ENCODE peak calls at places on chromosomes 12 and 14, in four cellular contexts. C is WTC11, L is HepG2, H is GM12878. N is an unnamed sample.

GRCh38 chr14:38387821-38388220 is 131.9 kb upstream of the CLEC14A start:
- DNase-seq in C (no peak), L (no peak), H (no peak), N (no peak)

GRCh38 chr14:41187868-41188267 is 418.8 kb upstream of the LRFN5 start:
- DNase-seq in C (no peak), L (no peak), H (no peak), N (no peak)

GRCh38 chr12:52032431-52032796 is 18.8 kb upstream of the NR4A1 start:
- DNase-seq in C (no peak), L (no peak), H (no peak), N (no peak)

GRCh38 chr12:48750769-48751356 is 34.4 kb upstream of the CCNT1 start:
- DNase-seq in C (no peak), L (no peak), H (no peak), N (no peak)

GRCh38 chr12:6605425-6606330 is 1.5 kb downstream of the CHD4 start:
- DNase-seq in C (peak), L (no peak), H (no peak), N (no peak)

GRCh38 chr12:7693793-7694192 is 1.8 kb downstream of the GDF3 start:
- DNase-seq in C (no peak), L (no peak), H (no peak), N (no peak)

GRCh38 chr14:39416072-39416471 is 16.2 kb downstream of the FBXO33 start:
- DNase-seq in C (no peak), L (no peak), H (no peak), N (no peak)

GRCh38 chr14:104680806-104681688 is 8.4 kb upstream of the INF2 start:
- DNase-seq in C (no peak), L (peak), H (no peak), N (no peak)

GRCh38 chr12:93972411-93973208 is 175.8 kb upstream of the PLXNC1 start:
- DNase-seq in C (no peak), L (no peak), H (no peak), N (no peak)

GRCh38 chr12:93624595-93625294 is 52.3 kb downstream of the SOCS2 start:
- DNase-seq in C (no peak), L (peak), H (peak), N (peak)

GRCh38 chr12:98595152-98595988 is 1.9 kb downstream of the SLC25A3 start:
- DNase-seq in C (no peak), L (peak), H (no peak), N (no peak)

GRCh38 chr12:5268424-5269210 is 163.3 kb upstream of the NTF3 start:
- DNase-seq in C (no peak), L (no peak), H (no peak), N (no peak)

GRCh38 chr12:3168223-3168770 is 91.1 kb downstream of the TSPAN9 start:
- DNase-seq in C (no peak), L (no peak), H (no peak), N (no peak)

GRCh38 chr12:3167636-3168035 is 90.5 kb downstream of the TSPAN9 start:
- DNase-seq in C (no peak), L (no peak), H (no peak), N (no peak)

GRCh38 chr12:3161861-3162260 is 84.7 kb downstream of the TSPAN9 start:
- DNase-seq in C (peak), L (peak), H (no peak), N (no peak)

GRCh38 chr12:3165311-3165931 is 88.2 kb downstream of the TSPAN9 start:
- DNase-seq in C (no peak), L (no peak), H (no peak), N (no peak)

DNA sequence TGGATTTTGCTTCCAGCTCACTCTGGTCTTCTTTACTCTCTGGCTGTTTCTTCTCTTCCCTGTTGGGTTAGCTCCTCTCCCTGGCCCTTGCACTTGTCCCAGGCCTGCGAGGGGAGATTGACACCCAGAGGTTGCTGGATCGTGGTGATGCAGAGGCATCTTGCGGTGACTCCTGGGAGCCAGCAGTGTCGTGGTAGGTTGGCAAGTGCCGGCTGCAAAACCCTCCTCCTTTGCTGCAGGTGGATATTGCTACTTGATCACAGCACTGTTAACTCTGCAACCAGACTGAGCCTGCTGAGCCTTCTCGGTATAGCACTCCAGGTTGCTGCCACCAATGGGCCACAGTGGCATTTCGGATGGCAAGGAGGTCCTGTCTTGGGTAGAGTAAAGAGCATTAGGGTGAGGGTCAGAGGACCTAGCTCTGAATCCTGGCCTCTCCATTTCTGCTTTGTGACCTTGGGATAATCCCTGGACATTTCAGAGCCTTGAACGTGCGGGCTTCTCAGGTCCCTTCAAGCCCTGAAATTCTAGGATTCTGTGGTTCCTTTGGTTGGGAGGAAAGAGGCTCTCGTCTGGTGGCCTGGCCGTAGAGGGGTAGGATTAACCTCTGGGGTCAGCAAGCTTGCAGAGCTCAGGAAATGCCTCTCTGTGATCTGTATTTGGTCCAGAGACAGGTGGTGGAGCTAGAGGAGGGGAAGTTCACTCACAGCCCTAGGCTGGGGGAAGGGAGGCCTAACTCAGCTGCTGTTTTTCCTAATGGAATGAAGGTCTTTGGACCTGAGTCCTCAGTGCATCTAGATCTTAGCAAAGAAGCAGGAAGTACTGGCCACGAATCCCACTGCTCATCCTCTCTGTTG is 87.5 kb downstream of the TSPAN9 start:
- DNase-seq in C (no peak), L (peak), H (no peak), N (no peak)
- TF ChIP-seq ETV6 in C (no peak), L (no peak), H (no peak), N (no peak)

DNA sequence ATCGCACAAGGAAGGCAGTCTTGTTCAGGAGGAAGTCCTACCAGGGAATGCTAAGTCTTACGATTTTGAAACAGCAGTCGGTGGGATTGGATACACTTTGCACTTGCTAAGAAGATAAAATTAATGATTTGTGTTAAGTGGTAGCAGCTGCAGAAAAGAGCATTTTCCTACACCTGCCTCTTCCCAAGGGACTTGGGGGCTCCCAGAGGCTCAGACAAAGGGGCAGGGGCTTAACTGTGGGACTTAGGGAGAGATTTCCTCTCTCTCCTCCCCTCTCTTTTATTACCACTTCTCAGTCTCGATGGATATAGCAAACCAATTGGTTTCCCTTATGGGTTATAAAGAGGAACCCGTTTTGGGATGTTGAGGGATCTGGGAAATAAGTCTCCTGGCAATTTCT is 175.2 kb downstream of the NRXN3 start:
- DNase-seq in C (no peak), L (no peak), H (no peak), N (no peak)
- TF ChIP-seq ATF3 in C (no peak), L (no peak), H (no peak), N (no peak)

GRCh38 chr12:108857158-108857407 is 300 bp downstream of the SSH1 start:
- DNase-seq in C (peak), L (no peak), H (no peak), N (no peak)
- TF ChIP-seq ETV6 in C (no peak), L (no peak), H (no peak), N (no peak)

DNA sequence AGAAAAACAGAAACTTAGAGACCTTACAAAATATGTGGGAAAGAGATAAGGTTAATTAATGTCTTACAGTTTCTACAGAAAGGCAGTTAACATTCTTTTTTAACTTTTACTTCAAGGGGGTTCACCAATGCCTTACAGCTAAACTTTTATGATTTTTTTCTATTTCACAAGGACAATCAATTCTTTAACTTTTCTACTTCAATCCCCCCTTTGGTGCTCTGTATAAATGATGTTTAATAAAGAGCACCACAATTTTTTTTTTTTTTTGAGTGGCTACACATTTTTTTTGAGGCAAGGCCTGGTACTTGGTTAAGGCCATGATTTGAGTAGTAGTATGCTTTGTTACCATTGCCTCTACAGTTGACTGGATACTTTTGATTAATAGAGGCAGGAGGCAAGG is 279.6 kb downstream of the PRKD1 start:
- DNase-seq in C (no peak), L (no peak), H (no peak), N (no peak)
- TF ChIP-seq ATF3 in C (no peak), L (no peak), H (no peak), N (no peak)

N was measured in K562.